ENCODE peak calls at places on chromosomes 1 and 21, in eight cellular contexts. One of them, this sample, is unnamed.

GRCh38 chr1:107135466-107135865 is 5.4 kb upstream of the NTNG1 start:
- DNase-seq in T-helper 2 cell: no peak
- DNase-seq in amniotic epithelial cell: peak
- DNase-seq in EL: peak
- DNase-seq in Daoy: peak
- DNase-seq in AG09309: no peak
- DNase-seq in retina: no peak
- DNase-seq in activated T-cell treated with anti-CD3 and anti-CD28 coated beads, Interleukin-2, amount 50 U/mL, for 4 hours: no peak
- DNase-seq in this sample: no peak

GRCh38 chr1:37434292-37434907 is 40.0 kb upstream of the ZC3H12A start:
- DNase-seq in Daoy: peak
- DNase-seq in AG09309: no peak
- DNase-seq in activated T-cell treated with anti-CD3 and anti-CD28 coated beads, Interleukin-2, amount 50 U/mL, for 4 hours: peak
- DNase-seq in EL: peak
- DNase-seq in T-helper 2 cell: peak
- DNase-seq in retina: peak
- DNase-seq in amniotic epithelial cell: peak
- DNase-seq in this sample: peak

GRCh38 chr1:39047374-39048229 is 21.5 kb downstream of the NDUFS5 start:
- DNase-seq in Daoy: peak
- DNase-seq in amniotic epithelial cell: peak
- DNase-seq in AG09309: peak
- DNase-seq in T-helper 2 cell: no peak
- DNase-seq in retina: peak
- DNase-seq in EL: peak
- DNase-seq in activated T-cell treated with anti-CD3 and anti-CD28 coated beads, Interleukin-2, amount 50 U/mL, for 4 hours: no peak
- DNase-seq in this sample: no peak

GRCh38 chr1:110696818-110697217 is 22.1 kb upstream of the KCNA3 start:
- DNase-seq in retina: no peak
- DNase-seq in Daoy: no peak
- DNase-seq in activated T-cell treated with anti-CD3 and anti-CD28 coated beads, Interleukin-2, amount 50 U/mL, for 4 hours: no peak
- DNase-seq in EL: no peak
- DNase-seq in amniotic epithelial cell: no peak
- DNase-seq in T-helper 2 cell: no peak
- DNase-seq in AG09309: no peak
- DNase-seq in this sample: no peak

GRCh38 chr1:30466610-30467009 is 256.8 kb downstream of the MATN1 start:
- DNase-seq in activated T-cell treated with anti-CD3 and anti-CD28 coated beads, Interleukin-2, amount 50 U/mL, for 4 hours: no peak
- DNase-seq in retina: no peak
- DNase-seq in AG09309: no peak
- DNase-seq in T-helper 2 cell: no peak
- DNase-seq in amniotic epithelial cell: no peak
- DNase-seq in EL: no peak
- DNase-seq in Daoy: no peak
- DNase-seq in this sample: no peak

GRCh38 chr1:113456967-113457366 is 66.7 kb downstream of the MAGI3 start:
- DNase-seq in amniotic epithelial cell: peak
- DNase-seq in activated T-cell treated with anti-CD3 and anti-CD28 coated beads, Interleukin-2, amount 50 U/mL, for 4 hours: no peak
- DNase-seq in T-helper 2 cell: no peak
- DNase-seq in AG09309: peak
- DNase-seq in EL: peak
- DNase-seq in retina: no peak
- DNase-seq in Daoy: peak
- DNase-seq in this sample: no peak

GRCh38 chr1:19488136-19488535 is 2.8 kb upstream of the CAPZB start:
- DNase-seq in activated T-cell treated with anti-CD3 and anti-CD28 coated beads, Interleukin-2, amount 50 U/mL, for 4 hours: no peak
- DNase-seq in retina: no peak
- DNase-seq in AG09309: no peak
- DNase-seq in EL: no peak
- DNase-seq in T-helper 2 cell: no peak
- DNase-seq in Daoy: no peak
- DNase-seq in amniotic epithelial cell: peak
- DNase-seq in this sample: no peak

GRCh38 chr1:43225168-43225567 is 44.6 kb upstream of the TMEM125 start:
- DNase-seq in EL: peak
- DNase-seq in retina: no peak
- DNase-seq in T-helper 2 cell: no peak
- DNase-seq in Daoy: peak
- DNase-seq in activated T-cell treated with anti-CD3 and anti-CD28 coated beads, Interleukin-2, amount 50 U/mL, for 4 hours: no peak
- DNase-seq in AG09309: no peak
- DNase-seq in amniotic epithelial cell: peak
- DNase-seq in this sample: no peak

GRCh38 chr1:164949758-164950452 is 390.9 kb downstream of the PBX1 start:
- DNase-seq in EL: no peak
- DNase-seq in activated T-cell treated with anti-CD3 and anti-CD28 coated beads, Interleukin-2, amount 50 U/mL, for 4 hours: no peak
- DNase-seq in Daoy: no peak
- DNase-seq in amniotic epithelial cell: no peak
- DNase-seq in retina: no peak
- DNase-seq in AG09309: no peak
- DNase-seq in T-helper 2 cell: no peak
- DNase-seq in this sample: no peak

GRCh38 chr21:35027558-35028450 is 21.3 kb downstream of the RUNX1 start:
- DNase-seq in amniotic epithelial cell: no peak
- DNase-seq in T-helper 2 cell: peak
- DNase-seq in AG09309: no peak
- DNase-seq in EL: no peak
- DNase-seq in Daoy: no peak
- DNase-seq in activated T-cell treated with anti-CD3 and anti-CD28 coated beads, Interleukin-2, amount 50 U/mL, for 4 hours: no peak
- DNase-seq in retina: no peak
- DNase-seq in this sample: no peak

GRCh38 chr1:115275216-115275615 is 62.8 kb downstream of the NGF start:
- DNase-seq in EL: peak
- DNase-seq in amniotic epithelial cell: peak
- DNase-seq in activated T-cell treated with anti-CD3 and anti-CD28 coated beads, Interleukin-2, amount 50 U/mL, for 4 hours: no peak
- DNase-seq in Daoy: peak
- DNase-seq in T-helper 2 cell: no peak
- DNase-seq in AG09309: no peak
- DNase-seq in retina: no peak
- DNase-seq in this sample: no peak

GRCh38 chr1:110902820-110903463 is 30.0 kb downstream of the CD53 start:
- DNase-seq in amniotic epithelial cell: no peak
- DNase-seq in activated T-cell treated with anti-CD3 and anti-CD28 coated beads, Interleukin-2, amount 50 U/mL, for 4 hours: no peak
- DNase-seq in AG09309: no peak
- DNase-seq in T-helper 2 cell: no peak
- DNase-seq in EL: no peak
- DNase-seq in retina: no peak
- DNase-seq in Daoy: no peak
- DNase-seq in this sample: no peak

GRCh38 chr1:230123280-230124186 is 56.5 kb downstream of the GALNT2 start:
- DNase-seq in AG09309: no peak
- DNase-seq in T-helper 2 cell: no peak
- DNase-seq in retina: no peak
- DNase-seq in EL: no peak
- DNase-seq in activated T-cell treated with anti-CD3 and anti-CD28 coated beads, Interleukin-2, amount 50 U/mL, for 4 hours: no peak
- DNase-seq in Daoy: peak
- DNase-seq in amniotic epithelial cell: no peak
- DNase-seq in this sample: no peak